ENCODE peak calls at places on chromosome 15, in four cellular contexts. Z is tibial artery, H is BJ, F is A549. B is an unnamed sample.

GRCh38 chr15:85865070-85865684 is 70.5 kb upstream of the KLHL25 start:
- DNase-seq in H (no peak), F (peak; percentile 67), Z (no peak), B (no peak)

GRCh38 chr15:62835351-62835750 is 207.2 kb upstream of the TPM1 start:
- DNase-seq in F (no peak), H (no peak), Z (no peak), B (no peak)

GRCh38 chr15:78358114-78358513 is 18.0 kb downstream of the CRABP1 start:
- DNase-seq in Z (no peak), F (no peak), H (no peak), B (no peak)

GRCh38 chr15:100973351-100974034 is 54.3 kb downstream of the LRRK1 start:
- DNase-seq in F (no peak), H (no peak), Z (no peak), B (no peak)

GRCh38 chr15:59138243-59138642 is 33.3 kb downstream of the CCNB2 start:
- DNase-seq in H (no peak), F (peak; percentile 86), Z (no peak), B (no peak)

GRCh38 chr15:41492597-41493204 is 973 bp upstream of the ITPKA start:
- DNase-seq in F (no peak), Z (no peak), H (no peak), B (no peak)

GRCh38 chr15:66846031-66846430 is 144.0 kb downstream of the SMAD6 start:
- DNase-seq in H (no peak), Z (no peak), F (no peak), B (no peak)

GRCh38 chr15:83848315-83849050 is 194.6 kb downstream of the ADAMTSL3 start:
- DNase-seq in H (peak; percentile 43), Z (no peak), F (peak; percentile 14), B (peak; percentile 58)

GRCh38 chr15:73329501-73330200 is 39.1 kb downstream of the HCN4 start:
- DNase-seq in H (no peak), F (no peak), Z (no peak), B (no peak)

GRCh38 chr15:41940441-41940857 is 31.9 kb downstream of the EHD4 start:
- DNase-seq in H (no peak), Z (no peak), F (peak; percentile 38), B (no peak)

GRCh38 chr15:74133071-74133702 is 2.8 kb downstream of the ISLR2 start:
- DNase-seq in F (no peak), H (no peak), Z (no peak), B (no peak)

GRCh38 chr15:74789171-74789627 is 7.3 kb downstream of the CSK start:
- DNase-seq in Z (no peak), F (no peak), H (no peak), B (no peak)

GRCh38 chr15:42491540-42492225 is 742 bp upstream of the ZNF106 start:
- DNase-seq in Z (no peak), F (peak; percentile 30), H (peak; percentile 38), B (no peak)

GRCh38 chr15:63372753-63373152 is 8.9 kb downstream of the CA12 start:
- DNase-seq in F (no peak), Z (no peak), H (no peak), B (peak; percentile 77)

GRCh38 chr15:68700395-68701123 is 120.1 kb downstream of the ANP32A start:
- DNase-seq in F (no peak), Z (peak; percentile 85), H (no peak), B (peak; percentile 21)

GRCh38 chr15:80418892-80419537 is 14.8 kb downstream of the ARNT2 start:
- DNase-seq in H (no peak), F (peak; percentile 73), Z (no peak), B (peak; percentile 24)

GRCh38 chr15:77599899-77600298 is 32.8 kb downstream of the LINGO1 start:
- DNase-seq in H (no peak), F (peak; percentile 56), Z (no peak), B (no peak)

GRCh38 chr15:45253330-45253729 is 1.3 kb downstream of the SLC28A2 start:
- DNase-seq in Z (no peak), H (no peak), F (no peak), B (no peak)

GRCh38 chr15:33021806-33022389 is 172.6 kb downstream of the FMN1 start:
- DNase-seq in H (no peak), Z (no peak), F (peak; percentile 67), B (peak; percentile 14)

GRCh38 chr15:32824777-32825176 is 107.0 kb downstream of the GREM1 start:
- DNase-seq in F (peak; percentile 89), H (peak; percentile 78), Z (no peak), B (peak; percentile 74)

GRCh38 chr15:47432831-47433230 is 284.5 kb upstream of the SEMA6D start:
- DNase-seq in F (no peak), H (peak; percentile 15), Z (no peak), B (no peak)

GRCh38 chr15:48440084-48440483 is 108.9 kb downstream of the DUT start:
- DNase-seq in F (no peak), Z (no peak), H (peak; percentile 80), B (peak; percentile 90)

GRCh38 chr15:68713874-68714273 is 106.8 kb downstream of the ANP32A start:
- DNase-seq in F (no peak), Z (peak; percentile 27), H (no peak), B (no peak)

GRCh38 chr15:77033729-77034619 is 36.9 kb downstream of the TSPAN3 start:
- DNase-seq in F (no peak), H (no peak), Z (no peak), B (no peak)

GRCh38 chr15:76577879-76578512 is 241.4 kb downstream of the ISL2 start:
- DNase-seq in F (no peak), H (no peak), Z (no peak), B (no peak)

GRCh38 chr15:60009124-60009523 is 5.0 kb downstream of the FOXB1 start:
- DNase-seq in Z (no peak), F (no peak), H (no peak), B (no peak)

GRCh38 chr15:52855157-52855556 is 65.0 kb upstream of the ONECUT1 start:
- DNase-seq in F (no peak), H (no peak), Z (no peak), B (no peak)

GRCh38 chr15:88440021-88440420 is 27.2 kb downstream of the MRPL46 start:
- DNase-seq in Z (no peak), F (peak; percentile 42), H (no peak), B (no peak)

GRCh38 chr15:40217166-40217785 is 21.6 kb upstream of the PAK6 start:
- DNase-seq in Z (no peak), F (peak; percentile 61), H (no peak), B (peak; percentile 25)

GRCh38 chr15:88693191-88693590 is 54.4 kb downstream of the ISG20 start:
- DNase-seq in Z (no peak), H (no peak), F (no peak), B (no peak)

GRCh38 chr15:87267798-87268197 is 988.7 kb downstream of the NTRK3 start:
- DNase-seq in H (peak; percentile 76), Z (no peak), F (no peak), B (peak; percentile 76)

GRCh38 chr15:62896969-62897486 is 145.5 kb upstream of the TPM1 start:
- DNase-seq in F (peak; percentile 99), Z (peak; percentile 95), H (peak; percentile 94), B (peak; percentile 95)

GRCh38 chr15:62957130-62957529 is 85.4 kb upstream of the TPM1 start:
- DNase-seq in H (no peak), Z (no peak), F (no peak), B (no peak)

GRCh38 chr15:68440136-68440535 is 8.2 kb upstream of the ITGA11 start:
- DNase-seq in H (no peak), F (no peak), Z (no peak), B (no peak)

GRCh38 chr15:69422336-69422895 is 8.3 kb downstream of the KIF23 start:
- DNase-seq in Z (no peak), H (peak; percentile 51), F (no peak), B (no peak)

GRCh38 chr15:64912379-64912778 is 677 bp downstream of the ANKDD1A start:
- DNase-seq in H (no peak), F (no peak), Z (no peak), B (no peak)
- H3K4me3 ChIP-seq in H (no peak overlapping the region), F (peak overlapping the region; percentile 46), Z (peak overlapping the region; percentile 61), B (no peak overlapping the region)

DNA sequence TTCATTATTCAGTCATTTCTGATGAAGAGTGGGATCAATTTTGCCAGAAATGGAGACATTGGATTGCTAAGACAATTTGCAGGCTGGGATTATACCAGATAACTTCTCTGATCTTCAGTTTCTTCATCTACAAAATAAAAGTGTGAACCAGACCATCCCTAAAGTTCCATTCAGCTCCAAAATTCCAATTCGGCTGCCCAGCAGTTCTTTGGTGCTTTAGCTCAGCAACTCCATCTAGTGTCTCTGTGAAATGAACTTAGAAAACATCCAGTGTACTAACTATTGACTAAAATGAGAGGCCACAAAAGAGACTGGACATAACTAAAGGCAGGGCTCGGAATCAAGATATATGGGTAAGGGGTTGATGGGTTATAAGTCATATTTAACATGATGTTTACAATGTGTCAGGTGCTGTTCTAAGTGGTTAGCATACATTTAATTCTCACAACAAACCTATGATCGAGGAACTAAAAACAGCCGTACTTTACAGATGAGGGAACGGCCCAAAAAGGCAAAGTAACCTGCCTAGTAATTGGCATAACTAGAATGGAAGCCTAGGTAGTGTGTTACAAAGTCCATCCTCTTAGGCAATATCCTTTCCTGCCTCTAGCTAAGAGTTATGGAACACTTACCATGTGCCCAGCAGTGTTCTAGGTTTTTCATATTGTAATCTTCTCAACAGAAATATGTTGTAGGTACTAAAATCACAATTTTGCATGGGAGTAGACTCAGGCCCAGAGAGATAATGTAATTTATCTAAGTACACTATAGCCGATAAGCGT is 17.0 kb downstream of the THAP10 start:
- DNase-seq in H (no peak), F (peak; percentile 42), Z (no peak), B (no peak)
- TF ChIP-seq CTCF in H (peak; percentile 77), F (peak; percentile 97), Z (peak; percentile 58), B (peak; percentile 76)

DNA sequence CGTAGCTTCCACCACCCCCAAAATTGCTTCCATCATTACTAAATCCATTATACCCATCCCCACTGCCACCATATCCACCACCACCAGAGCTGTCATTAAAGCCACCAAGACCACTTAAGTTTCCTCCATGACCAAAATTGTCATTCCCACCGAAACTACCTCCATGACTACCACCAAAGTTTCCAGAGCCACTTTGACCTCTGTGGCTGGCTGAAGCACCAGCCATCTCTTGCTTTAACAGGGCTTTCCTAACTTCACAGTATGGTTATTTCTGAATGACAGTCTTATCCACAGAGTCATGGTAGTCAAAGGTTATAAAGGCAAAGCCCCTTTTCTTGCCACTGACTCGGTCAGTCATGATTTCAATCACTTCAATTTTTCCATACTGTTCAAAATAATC is 24.3 kb upstream of the DENND4A start:
- DNase-seq in F (no peak), H (no peak), Z (no peak), B (no peak)
- H3K4me3 ChIP-seq in F (no peak overlapping the region), H (no peak overlapping the region), Z (no peak overlapping the region), B (no peak overlapping the region)

DNA sequence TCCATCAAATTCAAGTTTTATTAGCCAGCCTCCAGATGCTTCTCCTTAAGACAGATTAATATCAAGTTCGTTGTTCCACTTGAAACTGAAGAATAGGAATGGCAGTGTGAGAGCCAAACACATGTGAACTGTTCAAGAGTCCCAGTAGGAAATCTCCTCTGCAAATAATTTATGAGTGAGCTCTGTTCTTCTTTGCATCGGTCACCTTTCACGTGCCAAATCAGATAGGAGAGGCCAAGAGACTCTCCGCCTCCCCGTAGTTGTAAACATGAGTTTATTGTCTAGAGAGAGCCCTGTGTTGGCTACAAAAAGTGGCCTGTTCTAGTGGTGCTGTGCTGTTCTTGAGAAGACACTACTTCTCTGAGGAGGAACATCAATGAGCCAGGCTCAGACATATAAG is 372.1 kb upstream of the NR2F2 start:
- DNase-seq in Z (no peak), H (no peak), F (no peak), B (no peak)
- TF ChIP-seq CTCF in Z (no peak), H (no peak), F (no peak), B (no peak)

B was measured in AG09309.